ENCODE peak calls at places on chromosome 3, in ten cellular contexts. One of them, this sample, is unnamed.

GRCh38 chr3:115385935-115386334 is 237.4 kb upstream of the GAP43 start:
- DNase-seq in GM04503: no peak
- DNase-seq in CD4-positive, CD25-positive, alpha-beta regulatory T cell: no peak
- DNase-seq in NCI-H345: no peak
- DNase-seq in CMK: no peak
- DNase-seq in activated effector memory CD4-positive, alpha-beta T cell treated with anti-CD3 and anti-CD28 coated beads, Interleukin-2, amount 50 U/mL, for 16 hours: no peak
- DNase-seq in HFFc6: no peak
- DNase-seq in CD4-positive, alpha-beta memory T cell: no peak
- DNase-seq in activated T-cell treated with anti-CD3 and anti-CD28 coated beads for 1 hour: no peak
- DNase-seq in stimulated activated CD4-positive, alpha-beta T cell treated with anti-CD3 and anti-CD28 coated beads, Interleukin-4, amount 100 ng/mL, for 24 hours: no peak
- DNase-seq in this sample: no peak

GRCh38 chr3:70392227-70392626 is 79.8 kb upstream of the MDFIC2 start:
- DNase-seq in GM04503: no peak
- DNase-seq in CD4-positive, CD25-positive, alpha-beta regulatory T cell: no peak
- DNase-seq in NCI-H345: no peak
- DNase-seq in CMK: no peak
- DNase-seq in activated effector memory CD4-positive, alpha-beta T cell treated with anti-CD3 and anti-CD28 coated beads, Interleukin-2, amount 50 U/mL, for 16 hours: no peak
- DNase-seq in HFFc6: no peak
- DNase-seq in CD4-positive, alpha-beta memory T cell: no peak
- DNase-seq in activated T-cell treated with anti-CD3 and anti-CD28 coated beads for 1 hour: no peak
- DNase-seq in stimulated activated CD4-positive, alpha-beta T cell treated with anti-CD3 and anti-CD28 coated beads, Interleukin-4, amount 100 ng/mL, for 24 hours: no peak
- DNase-seq in this sample: no peak

GRCh38 chr3:30597131-30597768 is 9.2 kb upstream of the TGFBR2 start:
- DNase-seq in GM04503: peak
- DNase-seq in CD4-positive, CD25-positive, alpha-beta regulatory T cell: no peak
- DNase-seq in NCI-H345: no peak
- DNase-seq in CMK: no peak
- DNase-seq in activated effector memory CD4-positive, alpha-beta T cell treated with anti-CD3 and anti-CD28 coated beads, Interleukin-2, amount 50 U/mL, for 16 hours: no peak
- DNase-seq in HFFc6: peak
- DNase-seq in CD4-positive, alpha-beta memory T cell: no peak
- DNase-seq in activated T-cell treated with anti-CD3 and anti-CD28 coated beads for 1 hour: no peak
- DNase-seq in stimulated activated CD4-positive, alpha-beta T cell treated with anti-CD3 and anti-CD28 coated beads, Interleukin-4, amount 100 ng/mL, for 24 hours: no peak
- DNase-seq in this sample: no peak

GRCh38 chr3:122767690-122768372 is 25.8 kb downstream of the HSPBAP1 start:
- DNase-seq in GM04503: no peak
- DNase-seq in CD4-positive, CD25-positive, alpha-beta regulatory T cell: no peak
- DNase-seq in NCI-H345: no peak
- DNase-seq in CMK: no peak
- DNase-seq in activated effector memory CD4-positive, alpha-beta T cell treated with anti-CD3 and anti-CD28 coated beads, Interleukin-2, amount 50 U/mL, for 16 hours: no peak
- DNase-seq in HFFc6: no peak
- DNase-seq in CD4-positive, alpha-beta memory T cell: no peak
- DNase-seq in activated T-cell treated with anti-CD3 and anti-CD28 coated beads for 1 hour: no peak
- DNase-seq in stimulated activated CD4-positive, alpha-beta T cell treated with anti-CD3 and anti-CD28 coated beads, Interleukin-4, amount 100 ng/mL, for 24 hours: no peak
- DNase-seq in this sample: no peak

GRCh38 chr3:9226326-9226725 is 23.1 kb downstream of the SRGAP3 start:
- DNase-seq in GM04503: no peak
- DNase-seq in CD4-positive, CD25-positive, alpha-beta regulatory T cell: no peak
- DNase-seq in NCI-H345: no peak
- DNase-seq in CMK: no peak
- DNase-seq in activated effector memory CD4-positive, alpha-beta T cell treated with anti-CD3 and anti-CD28 coated beads, Interleukin-2, amount 50 U/mL, for 16 hours: no peak
- DNase-seq in HFFc6: peak
- DNase-seq in CD4-positive, alpha-beta memory T cell: no peak
- DNase-seq in activated T-cell treated with anti-CD3 and anti-CD28 coated beads for 1 hour: no peak
- DNase-seq in stimulated activated CD4-positive, alpha-beta T cell treated with anti-CD3 and anti-CD28 coated beads, Interleukin-4, amount 100 ng/mL, for 24 hours: no peak
- DNase-seq in this sample: no peak

GRCh38 chr3:38446812-38447211 is 6.9 kb upstream of the ACVR2B start:
- DNase-seq in GM04503: no peak
- DNase-seq in CD4-positive, CD25-positive, alpha-beta regulatory T cell: no peak
- DNase-seq in NCI-H345: no peak
- DNase-seq in CMK: no peak
- DNase-seq in activated effector memory CD4-positive, alpha-beta T cell treated with anti-CD3 and anti-CD28 coated beads, Interleukin-2, amount 50 U/mL, for 16 hours: no peak
- DNase-seq in HFFc6: no peak
- DNase-seq in CD4-positive, alpha-beta memory T cell: no peak
- DNase-seq in activated T-cell treated with anti-CD3 and anti-CD28 coated beads for 1 hour: no peak
- DNase-seq in stimulated activated CD4-positive, alpha-beta T cell treated with anti-CD3 and anti-CD28 coated beads, Interleukin-4, amount 100 ng/mL, for 24 hours: no peak
- DNase-seq in this sample: no peak

GRCh38 chr3:155330356-155330755 is 36.9 kb upstream of the STRIT1 start:
- DNase-seq in GM04503: no peak
- DNase-seq in CD4-positive, CD25-positive, alpha-beta regulatory T cell: no peak
- DNase-seq in NCI-H345: no peak
- DNase-seq in CMK: no peak
- DNase-seq in activated effector memory CD4-positive, alpha-beta T cell treated with anti-CD3 and anti-CD28 coated beads, Interleukin-2, amount 50 U/mL, for 16 hours: no peak
- DNase-seq in HFFc6: no peak
- DNase-seq in CD4-positive, alpha-beta memory T cell: no peak
- DNase-seq in activated T-cell treated with anti-CD3 and anti-CD28 coated beads for 1 hour: no peak
- DNase-seq in stimulated activated CD4-positive, alpha-beta T cell treated with anti-CD3 and anti-CD28 coated beads, Interleukin-4, amount 100 ng/mL, for 24 hours: no peak
- DNase-seq in this sample: no peak

GRCh38 chr3:102174312-102174712 is 260.5 kb upstream of the ZPLD1 start:
- DNase-seq in GM04503: no peak
- DNase-seq in CD4-positive, CD25-positive, alpha-beta regulatory T cell: no peak
- DNase-seq in NCI-H345: no peak
- DNase-seq in CMK: no peak
- DNase-seq in activated effector memory CD4-positive, alpha-beta T cell treated with anti-CD3 and anti-CD28 coated beads, Interleukin-2, amount 50 U/mL, for 16 hours: no peak
- DNase-seq in HFFc6: peak
- DNase-seq in CD4-positive, alpha-beta memory T cell: no peak
- DNase-seq in activated T-cell treated with anti-CD3 and anti-CD28 coated beads for 1 hour: no peak
- DNase-seq in stimulated activated CD4-positive, alpha-beta T cell treated with anti-CD3 and anti-CD28 coated beads, Interleukin-4, amount 100 ng/mL, for 24 hours: no peak
- DNase-seq in this sample: no peak

GRCh38 chr3:189588818-189589569 is 42.2 kb upstream of the TP63 start:
- DNase-seq in GM04503: no peak
- DNase-seq in CD4-positive, CD25-positive, alpha-beta regulatory T cell: no peak
- DNase-seq in NCI-H345: no peak
- DNase-seq in CMK: no peak
- DNase-seq in activated effector memory CD4-positive, alpha-beta T cell treated with anti-CD3 and anti-CD28 coated beads, Interleukin-2, amount 50 U/mL, for 16 hours: no peak
- DNase-seq in HFFc6: no peak
- DNase-seq in CD4-positive, alpha-beta memory T cell: no peak
- DNase-seq in activated T-cell treated with anti-CD3 and anti-CD28 coated beads for 1 hour: no peak
- DNase-seq in stimulated activated CD4-positive, alpha-beta T cell treated with anti-CD3 and anti-CD28 coated beads, Interleukin-4, amount 100 ng/mL, for 24 hours: no peak
- DNase-seq in this sample: no peak

GRCh38 chr3:72127213-72127612 is 342.3 kb upstream of the PROK2 start:
- DNase-seq in GM04503: no peak
- DNase-seq in CD4-positive, CD25-positive, alpha-beta regulatory T cell: no peak
- DNase-seq in NCI-H345: no peak
- DNase-seq in CMK: no peak
- DNase-seq in activated effector memory CD4-positive, alpha-beta T cell treated with anti-CD3 and anti-CD28 coated beads, Interleukin-2, amount 50 U/mL, for 16 hours: no peak
- DNase-seq in HFFc6: no peak
- DNase-seq in CD4-positive, alpha-beta memory T cell: no peak
- DNase-seq in activated T-cell treated with anti-CD3 and anti-CD28 coated beads for 1 hour: no peak
- DNase-seq in stimulated activated CD4-positive, alpha-beta T cell treated with anti-CD3 and anti-CD28 coated beads, Interleukin-4, amount 100 ng/mL, for 24 hours: no peak
- DNase-seq in this sample: no peak

GRCh38 chr3:65979731-65980130 is 59.0 kb downstream of the MAGI1 start:
- DNase-seq in GM04503: peak
- DNase-seq in CD4-positive, CD25-positive, alpha-beta regulatory T cell: no peak
- DNase-seq in NCI-H345: no peak
- DNase-seq in CMK: no peak
- DNase-seq in activated effector memory CD4-positive, alpha-beta T cell treated with anti-CD3 and anti-CD28 coated beads, Interleukin-2, amount 50 U/mL, for 16 hours: no peak
- DNase-seq in HFFc6: peak
- DNase-seq in CD4-positive, alpha-beta memory T cell: no peak
- DNase-seq in activated T-cell treated with anti-CD3 and anti-CD28 coated beads for 1 hour: no peak
- DNase-seq in stimulated activated CD4-positive, alpha-beta T cell treated with anti-CD3 and anti-CD28 coated beads, Interleukin-4, amount 100 ng/mL, for 24 hours: no peak
- DNase-seq in this sample: no peak

GRCh38 chr3:47850062-47850802 is 47.3 kb downstream of the DHX30 start:
- DNase-seq in GM04503: no peak
- DNase-seq in CD4-positive, CD25-positive, alpha-beta regulatory T cell: no peak
- DNase-seq in NCI-H345: no peak
- DNase-seq in CMK: no peak
- DNase-seq in activated effector memory CD4-positive, alpha-beta T cell treated with anti-CD3 and anti-CD28 coated beads, Interleukin-2, amount 50 U/mL, for 16 hours: no peak
- DNase-seq in HFFc6: peak
- DNase-seq in CD4-positive, alpha-beta memory T cell: no peak
- DNase-seq in activated T-cell treated with anti-CD3 and anti-CD28 coated beads for 1 hour: no peak
- DNase-seq in stimulated activated CD4-positive, alpha-beta T cell treated with anti-CD3 and anti-CD28 coated beads, Interleukin-4, amount 100 ng/mL, for 24 hours: no peak
- DNase-seq in this sample: no peak

GRCh38 chr3:155362808-155363689 is 69.6 kb upstream of the STRIT1 start:
- DNase-seq in GM04503: no peak
- DNase-seq in CD4-positive, CD25-positive, alpha-beta regulatory T cell: no peak
- DNase-seq in NCI-H345: no peak
- DNase-seq in CMK: no peak
- DNase-seq in activated effector memory CD4-positive, alpha-beta T cell treated with anti-CD3 and anti-CD28 coated beads, Interleukin-2, amount 50 U/mL, for 16 hours: no peak
- DNase-seq in HFFc6: no peak
- DNase-seq in CD4-positive, alpha-beta memory T cell: no peak
- DNase-seq in activated T-cell treated with anti-CD3 and anti-CD28 coated beads for 1 hour: no peak
- DNase-seq in stimulated activated CD4-positive, alpha-beta T cell treated with anti-CD3 and anti-CD28 coated beads, Interleukin-4, amount 100 ng/mL, for 24 hours: no peak
- DNase-seq in this sample: no peak

GRCh38 chr3:34882764-34883163 is 756.6 kb upstream of the ARPP21 start:
- DNase-seq in GM04503: no peak
- DNase-seq in CD4-positive, CD25-positive, alpha-beta regulatory T cell: no peak
- DNase-seq in NCI-H345: no peak
- DNase-seq in CMK: no peak
- DNase-seq in activated effector memory CD4-positive, alpha-beta T cell treated with anti-CD3 and anti-CD28 coated beads, Interleukin-2, amount 50 U/mL, for 16 hours: no peak
- DNase-seq in HFFc6: no peak
- DNase-seq in CD4-positive, alpha-beta memory T cell: no peak
- DNase-seq in activated T-cell treated with anti-CD3 and anti-CD28 coated beads for 1 hour: no peak
- DNase-seq in stimulated activated CD4-positive, alpha-beta T cell treated with anti-CD3 and anti-CD28 coated beads, Interleukin-4, amount 100 ng/mL, for 24 hours: no peak
- DNase-seq in this sample: no peak

GRCh38 chr3:72997421-72997961 is 880 bp downstream of the PPP4R2 start:
- DNase-seq in GM04503: no peak
- DNase-seq in CD4-positive, CD25-positive, alpha-beta regulatory T cell: peak
- DNase-seq in NCI-H345: peak
- DNase-seq in CMK: no peak
- DNase-seq in activated effector memory CD4-positive, alpha-beta T cell treated with anti-CD3 and anti-CD28 coated beads, Interleukin-2, amount 50 U/mL, for 16 hours: peak
- DNase-seq in HFFc6: peak
- DNase-seq in CD4-positive, alpha-beta memory T cell: peak
- DNase-seq in activated T-cell treated with anti-CD3 and anti-CD28 coated beads for 1 hour: peak
- DNase-seq in stimulated activated CD4-positive, alpha-beta T cell treated with anti-CD3 and anti-CD28 coated beads, Interleukin-4, amount 100 ng/mL, for 24 hours: peak
- DNase-seq in this sample: no peak

GRCh38 chr3:58529516-58530353 is 7.3 kb downstream of the ACOX2 start:
- DNase-seq in GM04503: no peak
- DNase-seq in CD4-positive, CD25-positive, alpha-beta regulatory T cell: no peak
- DNase-seq in NCI-H345: no peak
- DNase-seq in CMK: no peak
- DNase-seq in activated effector memory CD4-positive, alpha-beta T cell treated with anti-CD3 and anti-CD28 coated beads, Interleukin-2, amount 50 U/mL, for 16 hours: no peak
- DNase-seq in HFFc6: no peak
- DNase-seq in CD4-positive, alpha-beta memory T cell: no peak
- DNase-seq in activated T-cell treated with anti-CD3 and anti-CD28 coated beads for 1 hour: no peak
- DNase-seq in stimulated activated CD4-positive, alpha-beta T cell treated with anti-CD3 and anti-CD28 coated beads, Interleukin-4, amount 100 ng/mL, for 24 hours: no peak
- DNase-seq in this sample: no peak

GRCh38 chr3:194714564-194714963 is 28.9 kb downstream of the FAM43A start:
- DNase-seq in GM04503: no peak
- DNase-seq in CD4-positive, CD25-positive, alpha-beta regulatory T cell: no peak
- DNase-seq in NCI-H345: no peak
- DNase-seq in CMK: no peak
- DNase-seq in activated effector memory CD4-positive, alpha-beta T cell treated with anti-CD3 and anti-CD28 coated beads, Interleukin-2, amount 50 U/mL, for 16 hours: no peak
- DNase-seq in HFFc6: no peak
- DNase-seq in CD4-positive, alpha-beta memory T cell: no peak
- DNase-seq in activated T-cell treated with anti-CD3 and anti-CD28 coated beads for 1 hour: no peak
- DNase-seq in stimulated activated CD4-positive, alpha-beta T cell treated with anti-CD3 and anti-CD28 coated beads, Interleukin-4, amount 100 ng/mL, for 24 hours: no peak
- DNase-seq in this sample: peak

GRCh38 chr3:15958692-15959433 is 161.1 kb upstream of the ANKRD28 start:
- DNase-seq in GM04503: no peak
- DNase-seq in CD4-positive, CD25-positive, alpha-beta regulatory T cell: no peak
- DNase-seq in NCI-H345: no peak
- DNase-seq in CMK: no peak
- DNase-seq in activated effector memory CD4-positive, alpha-beta T cell treated with anti-CD3 and anti-CD28 coated beads, Interleukin-2, amount 50 U/mL, for 16 hours: no peak
- DNase-seq in HFFc6: no peak
- DNase-seq in CD4-positive, alpha-beta memory T cell: no peak
- DNase-seq in activated T-cell treated with anti-CD3 and anti-CD28 coated beads for 1 hour: no peak
- DNase-seq in stimulated activated CD4-positive, alpha-beta T cell treated with anti-CD3 and anti-CD28 coated beads, Interleukin-4, amount 100 ng/mL, for 24 hours: no peak
- DNase-seq in this sample: no peak

GRCh38 chr3:46692566-46692983 is 904 bp downstream of the ALS2CL start:
- DNase-seq in GM04503: no peak
- DNase-seq in CD4-positive, CD25-positive, alpha-beta regulatory T cell: no peak
- DNase-seq in NCI-H345: no peak
- DNase-seq in CMK: no peak
- DNase-seq in activated effector memory CD4-positive, alpha-beta T cell treated with anti-CD3 and anti-CD28 coated beads, Interleukin-2, amount 50 U/mL, for 16 hours: no peak
- DNase-seq in HFFc6: peak
- DNase-seq in CD4-positive, alpha-beta memory T cell: no peak
- DNase-seq in activated T-cell treated with anti-CD3 and anti-CD28 coated beads for 1 hour: no peak
- DNase-seq in stimulated activated CD4-positive, alpha-beta T cell treated with anti-CD3 and anti-CD28 coated beads, Interleukin-4, amount 100 ng/mL, for 24 hours: no peak
- DNase-seq in this sample: no peak

GRCh38 chr3:128422762-128423524 is 43.7 kb downstream of the DNAJB8 start:
- DNase-seq in GM04503: no peak
- DNase-seq in CD4-positive, CD25-positive, alpha-beta regulatory T cell: no peak
- DNase-seq in NCI-H345: no peak
- DNase-seq in CMK: no peak
- DNase-seq in activated effector memory CD4-positive, alpha-beta T cell treated with anti-CD3 and anti-CD28 coated beads, Interleukin-2, amount 50 U/mL, for 16 hours: no peak
- DNase-seq in HFFc6: no peak
- DNase-seq in CD4-positive, alpha-beta memory T cell: no peak
- DNase-seq in activated T-cell treated with anti-CD3 and anti-CD28 coated beads for 1 hour: no peak
- DNase-seq in stimulated activated CD4-positive, alpha-beta T cell treated with anti-CD3 and anti-CD28 coated beads, Interleukin-4, amount 100 ng/mL, for 24 hours: no peak
- DNase-seq in this sample: no peak

GRCh38 chr3:115699741-115700140 is 76.4 kb downstream of the GAP43 start:
- DNase-seq in GM04503: no peak
- DNase-seq in CD4-positive, CD25-positive, alpha-beta regulatory T cell: no peak
- DNase-seq in NCI-H345: no peak
- DNase-seq in CMK: no peak
- DNase-seq in activated effector memory CD4-positive, alpha-beta T cell treated with anti-CD3 and anti-CD28 coated beads, Interleukin-2, amount 50 U/mL, for 16 hours: no peak
- DNase-seq in HFFc6: no peak
- DNase-seq in CD4-positive, alpha-beta memory T cell: no peak
- DNase-seq in activated T-cell treated with anti-CD3 and anti-CD28 coated beads for 1 hour: no peak
- DNase-seq in stimulated activated CD4-positive, alpha-beta T cell treated with anti-CD3 and anti-CD28 coated beads, Interleukin-4, amount 100 ng/mL, for 24 hours: no peak
- DNase-seq in this sample: no peak

GRCh38 chr3:62134061-62134496 is 239.3 kb downstream of the FEZF2 start:
- DNase-seq in GM04503: no peak
- DNase-seq in CD4-positive, CD25-positive, alpha-beta regulatory T cell: no peak
- DNase-seq in NCI-H345: peak
- DNase-seq in CMK: no peak
- DNase-seq in activated effector memory CD4-positive, alpha-beta T cell treated with anti-CD3 and anti-CD28 coated beads, Interleukin-2, amount 50 U/mL, for 16 hours: no peak
- DNase-seq in HFFc6: no peak
- DNase-seq in CD4-positive, alpha-beta memory T cell: no peak
- DNase-seq in activated T-cell treated with anti-CD3 and anti-CD28 coated beads for 1 hour: no peak
- DNase-seq in stimulated activated CD4-positive, alpha-beta T cell treated with anti-CD3 and anti-CD28 coated beads, Interleukin-4, amount 100 ng/mL, for 24 hours: no peak
- DNase-seq in this sample: no peak

GRCh38 chr3:191721390-191721801 is 260.4 kb downstream of the PYDC2 start:
- DNase-seq in GM04503: no peak
- DNase-seq in CD4-positive, CD25-positive, alpha-beta regulatory T cell: no peak
- DNase-seq in NCI-H345: no peak
- DNase-seq in CMK: no peak
- DNase-seq in activated effector memory CD4-positive, alpha-beta T cell treated with anti-CD3 and anti-CD28 coated beads, Interleukin-2, amount 50 U/mL, for 16 hours: no peak
- DNase-seq in HFFc6: no peak
- DNase-seq in CD4-positive, alpha-beta memory T cell: no peak
- DNase-seq in activated T-cell treated with anti-CD3 and anti-CD28 coated beads for 1 hour: no peak
- DNase-seq in stimulated activated CD4-positive, alpha-beta T cell treated with anti-CD3 and anti-CD28 coated beads, Interleukin-4, amount 100 ng/mL, for 24 hours: no peak
- DNase-seq in this sample: no peak

GRCh38 chr3:84755860-84756259 is 202.9 kb upstream of the CADM2 start:
- DNase-seq in GM04503: no peak
- DNase-seq in CD4-positive, CD25-positive, alpha-beta regulatory T cell: no peak
- DNase-seq in NCI-H345: no peak
- DNase-seq in CMK: no peak
- DNase-seq in activated effector memory CD4-positive, alpha-beta T cell treated with anti-CD3 and anti-CD28 coated beads, Interleukin-2, amount 50 U/mL, for 16 hours: no peak
- DNase-seq in HFFc6: no peak
- DNase-seq in CD4-positive, alpha-beta memory T cell: no peak
- DNase-seq in activated T-cell treated with anti-CD3 and anti-CD28 coated beads for 1 hour: no peak
- DNase-seq in stimulated activated CD4-positive, alpha-beta T cell treated with anti-CD3 and anti-CD28 coated beads, Interleukin-4, amount 100 ng/mL, for 24 hours: no peak
- DNase-seq in this sample: no peak

This sample was measured in posterior vena cava.